ENCODE peak calls at places on chromosomes 11 and 22, in four cellular contexts. E is AG20443, H is Right ventricle myocardium superior, W is Ammon's horn. L is an unnamed sample.

GRCh38 chr22:28029201-28029948 is 110.3 kb upstream of the PITPNB start:
- DNase-seq in W (no peak), H (peak; percentile 68), E (no peak), L (no peak)

GRCh38 chr11:75031224-75031753 is 42.6 kb downstream of the NEU3 start:
- DNase-seq in H (no peak), W (no peak), E (peak; percentile 82), L (no peak)

GRCh38 chr22:31329453-31330215 is 16.5 kb downstream of the PATZ1 start:
- DNase-seq in E (no peak), H (no peak), W (no peak), L (no peak)

GRCh38 chr11:45688472-45689033 is 23.1 kb upstream of the CHST1 start:
- DNase-seq in H (no peak), W (no peak), E (no peak), L (no peak)

GRCh38 chr11:116890193-116890592 is 52.8 kb upstream of the APOA1 start:
- DNase-seq in E (no peak), W (no peak), H (no peak), L (no peak)

GRCh38 chr11:107018274-107018901 is at the start of gene GUCY1A2:
- DNase-seq in E (peak; percentile 30), H (peak; percentile 45), W (peak; percentile 81), L (no peak)

GRCh38 chr11:33735166-33735425 is 1.1 kb downstream of the CD59 start:
- DNase-seq in W (no peak), E (no peak), H (no peak), L (no peak)

GRCh38 chr11:1559103-1559951 is 12.7 kb downstream of the DUSP8 start:
- DNase-seq in W (peak; percentile 95), H (peak; percentile 95), E (peak; percentile 92), L (no peak)

GRCh38 chr22:29145321-29146072 is 60.2 kb upstream of the EMID1 start:
- DNase-seq in W (no peak), H (no peak), E (peak; percentile 36), L (no peak)

GRCh38 chr11:2516276-2517015 is 71.6 kb downstream of the KCNQ1 start:
- DNase-seq in H (no peak), W (no peak), E (no peak), L (no peak)

GRCh38 chr11:70868341-70868885 is 384.0 kb downstream of the SHANK2 start:
- DNase-seq in H (no peak), W (no peak), E (no peak), L (no peak)

GRCh38 chr11:84543367-84544159 is 1083.6 kb downstream of the DLG2 start:
- DNase-seq in W (no peak), H (no peak), E (no peak), L (no peak)